ENCODE peak calls at places on chromosomes 4 and X, in six cellular contexts. Y is CD8-positive, alpha-beta memory T cell; N is effector memory CD4-positive, alpha-beta T cell; T is adrenal gland; C is thyroid gland; H is Peyer's patch. A is an unnamed sample. For H3K4me1 and H3K9me3, the result is how much of the 10 kb centered on the place peaks cover.

GRCh38 chr4:55753856-55754255 is 65.7 kb upstream of the EXOC1L start:
- DNase-seq in C (no peak), N (no peak), H (no peak), Y (no peak), T (no peak), A (no peak)

GRCh38 chrX:119990409-119990994 is 47.0 kb upstream of the NKAP start:
- DNase-seq in T (peak), H (no peak), C (no peak), Y (no peak), N (no peak), A (no peak)

GRCh38 chr4:108425988-108426387 is 194.4 kb upstream of the RPL34 start:
- DNase-seq in C (no peak), T (no peak), H (no peak), N (no peak), Y (no peak), A (no peak)

GRCh38 chrX:11558972-11559371 is 106.7 kb downstream of the ARHGAP6 start:
- DNase-seq in H (no peak), C (peak), T (no peak), N (peak), Y (peak), A (peak)

GRCh38 chr4:73251384-73251783 is 7.2 kb downstream of the ANKRD17 start:
- DNase-seq in H (no peak), Y (no peak), C (no peak), T (no peak), N (no peak), A (no peak)

GRCh38 chr4:10051536-10052135 is 30.3 kb upstream of the SLC2A9 start:
- DNase-seq in C (no peak), T (no peak), H (no peak), N (no peak), Y (no peak), A (no peak)

GRCh38 chr4:96354036-96354712 is 514.3 kb downstream of the PDHA2 start:
- DNase-seq in Y (no peak), N (no peak), T (no peak), H (no peak), C (no peak), A (no peak)

GRCh38 chrX:107718156-107718621 is 57.4 kb downstream of the TSC22D3 start:
- DNase-seq in H (peak), N (peak), C (peak), T (peak), Y (peak), A (peak)

GRCh38 chr4:150579591-150580234 is 2.2 kb upstream of the MAB21L2 start:
- DNase-seq in C (no peak), H (no peak), T (peak), Y (no peak), N (no peak), A (no peak)

GRCh38 chrX:100615015-100615414 is 21.6 kb downstream of the TSPAN6 start:
- DNase-seq in Y (no peak), C (peak), H (no peak), T (no peak), N (no peak), A (no peak)

GRCh38 chr4:151284534-151285245 is 7.7 kb downstream of the PRSS48 start:
- DNase-seq in C (no peak), Y (no peak), T (no peak), N (no peak), H (no peak), A (no peak)

GRCh38 chr4:141132689-141133145 is 552 bp downstream of the RNF150 start:
- DNase-seq in T (peak), C (peak), N (no peak), H (no peak), Y (no peak), A (no peak)

GRCh38 chr4:138561276-138561880 is 319.2 kb upstream of the SLC7A11 start:
- DNase-seq in T (no peak), C (no peak), H (no peak), Y (no peak), N (no peak), A (no peak)

GRCh38 chrX:37783284-37783683 is 3.4 kb downstream of the CYBB start:
- DNase-seq in H (no peak), T (no peak), Y (no peak), N (no peak), C (no peak), A (no peak)

GRCh38 chrX:103376979-103377324 is 614 bp downstream of the BEX3 start:
- DNase-seq in H (no peak), T (peak), C (no peak), N (no peak), Y (no peak), A (no peak)

GRCh38 chrX:106897259-106897658 is 5.9 kb downstream of the RIPPLY1 start:
- DNase-seq in Y (no peak), C (no peak), N (no peak), H (no peak), T (no peak), A (no peak)

GRCh38 chr4:140094701-140095420 is 59.1 kb downstream of the MAML3 start:
- DNase-seq in N (peak), C (peak), Y (no peak), T (peak), H (peak), A (peak)

GRCh38 chr4:110454456-110454855 is 21.5 kb upstream of the ENPEP start:
- DNase-seq in H (no peak), C (no peak), Y (no peak), N (no peak), T (no peak), A (no peak)

GRCh38 chr4:75630174-75630931 is at the start of gene CDKL2:
- DNase-seq in T (peak), N (peak), H (peak), Y (peak), C (peak), A (peak)

DNA sequence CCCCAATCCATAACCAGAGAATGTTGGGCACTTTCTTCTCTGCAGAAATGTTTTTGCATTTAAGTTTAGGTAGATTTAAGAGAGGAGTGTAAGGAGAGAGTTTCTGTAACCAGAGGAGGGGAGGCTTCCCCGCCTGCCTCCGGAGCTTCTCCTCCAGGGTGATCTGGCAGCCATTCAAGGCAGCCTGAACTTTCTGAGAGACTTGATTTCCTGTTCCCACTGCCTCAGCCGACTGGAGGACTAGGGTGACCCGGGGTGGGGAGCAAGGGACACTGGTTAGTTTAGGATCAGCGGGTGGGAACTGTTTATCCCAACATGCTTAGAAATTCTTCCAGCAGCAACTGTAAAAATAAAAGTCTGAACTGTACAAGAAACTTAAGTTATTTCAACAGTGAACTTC is 15.1 kb downstream of the FAM9C start:
- DNase-seq in Y (no peak), H (peak), N (no peak), T (no peak), C (peak), A (no peak)
- H3K4me1 ChIP-seq in Y (half or more), H (under half), N (under half), T (under half), C (under half), A (half or more)

GRCh38 chr4:98996056-98996941 is 778 bp downstream of the METAP1 start:
- DNase-seq in T (no peak), H (no peak), N (no peak), C (peak), Y (no peak), A (no peak)
- H3K9me3 ChIP-seq in T (under half), H (under half), N (under half), C (under half), Y (under half), A (under half)

DNA sequence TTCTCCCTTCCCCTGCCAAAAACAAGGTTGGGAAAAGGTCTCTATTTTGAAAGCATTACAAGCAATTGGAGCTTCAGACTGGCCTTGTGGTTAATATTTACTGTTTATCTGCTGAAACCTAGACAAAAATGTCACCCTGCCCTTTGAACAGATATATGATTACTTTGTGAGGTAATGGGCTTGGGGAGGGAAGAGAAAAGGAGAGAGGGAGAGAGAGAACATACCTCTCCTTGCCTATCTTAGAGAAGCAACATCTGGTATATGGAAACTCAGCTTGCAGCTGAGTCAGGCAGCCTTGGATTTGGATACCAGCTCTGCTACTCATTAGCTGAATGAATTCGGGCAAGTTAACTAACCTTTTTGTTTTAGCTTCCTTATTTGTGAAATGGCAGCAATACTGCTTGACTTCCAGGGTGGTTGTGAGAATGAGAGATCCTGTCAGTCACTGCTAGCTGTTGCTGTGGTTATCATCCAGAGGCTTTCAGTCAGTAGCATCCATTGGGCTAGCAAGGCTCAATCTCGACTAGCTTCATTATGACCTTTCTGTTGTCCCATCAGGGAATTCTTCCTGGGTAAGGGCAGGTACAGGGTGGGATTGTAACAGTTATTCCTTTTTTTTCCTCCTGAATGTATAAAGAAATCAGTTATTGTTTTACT is 41.1 kb downstream of the ZFX start:
- DNase-seq in Y (no peak), C (no peak), N (no peak), T (no peak), H (no peak), A (no peak)
- H3K4me1 ChIP-seq in Y (under half), C (under half), N (under half), T (under half), H (under half), A (under half)

GRCh38 chr4:29390921-29391320 is 1329.2 kb upstream of the PCDH7 start:
- DNase-seq in Y (no peak), N (no peak), C (no peak), T (no peak), H (no peak), A (no peak)
- H3K9me3 ChIP-seq in Y (under half), N (under half), C (under half), T (under half), H (under half), A (under half)